ENCODE peak calls at places on chromosomes 2 and 18, in five cellular contexts. One of them, this sample, is unnamed.

GRCh38 chr2:96408631-96409542 is 73.3 kb downstream of the NCAPH start:
- DNase-seq in germinal center: no peak
- DNase-seq in activated T-helper 1 cell treated with anti-CD3 and anti-CD28 coated beads, Interleukin-12 subunit alpha, Interleukin-12 subunit beta, Interleukin-2, Interleukin-4 antibody, amounts not matched to agents 30 ng/mL and 10 ng/mL and 1 ng/mL, durations not matched to agents 14 hours and 24 hours and 36 hours: no peak
- DNase-seq in kidney glomerular epithelial cell: peak
- DNase-seq in pons: peak
- DNase-seq in this sample: no peak

GRCh38 chr2:74079522-74080341 is 68.0 kb downstream of the BOLA3 start:
- DNase-seq in activated T-helper 1 cell treated with anti-CD3 and anti-CD28 coated beads, Interleukin-12 subunit alpha, Interleukin-12 subunit beta, Interleukin-2, Interleukin-4 antibody, amounts not matched to agents 30 ng/mL and 10 ng/mL and 1 ng/mL, durations not matched to agents 14 hours and 24 hours and 36 hours: no peak
- DNase-seq in kidney glomerular epithelial cell: no peak
- DNase-seq in germinal center: peak
- DNase-seq in pons: peak
- DNase-seq in this sample: no peak

GRCh38 chr2:161041356-161041755 is 118.9 kb upstream of the TANK start:
- DNase-seq in pons: no peak
- DNase-seq in activated T-helper 1 cell treated with anti-CD3 and anti-CD28 coated beads, Interleukin-12 subunit alpha, Interleukin-12 subunit beta, Interleukin-2, Interleukin-4 antibody, amounts not matched to agents 30 ng/mL and 10 ng/mL and 1 ng/mL, durations not matched to agents 14 hours and 24 hours and 36 hours: no peak
- DNase-seq in kidney glomerular epithelial cell: no peak
- DNase-seq in germinal center: no peak
- DNase-seq in this sample: no peak

GRCh38 chr2:28293416-28293815 is 99.2 kb upstream of the FOSL2 start:
- DNase-seq in germinal center: no peak
- DNase-seq in activated T-helper 1 cell treated with anti-CD3 and anti-CD28 coated beads, Interleukin-12 subunit alpha, Interleukin-12 subunit beta, Interleukin-2, Interleukin-4 antibody, amounts not matched to agents 30 ng/mL and 10 ng/mL and 1 ng/mL, durations not matched to agents 14 hours and 24 hours and 36 hours: no peak
- DNase-seq in pons: no peak
- DNase-seq in kidney glomerular epithelial cell: no peak
- DNase-seq in this sample: no peak

GRCh38 chr18:79760881-79761280 is 36.9 kb upstream of the KCNG2 start:
- DNase-seq in activated T-helper 1 cell treated with anti-CD3 and anti-CD28 coated beads, Interleukin-12 subunit alpha, Interleukin-12 subunit beta, Interleukin-2, Interleukin-4 antibody, amounts not matched to agents 30 ng/mL and 10 ng/mL and 1 ng/mL, durations not matched to agents 14 hours and 24 hours and 36 hours: no peak
- DNase-seq in kidney glomerular epithelial cell: no peak
- DNase-seq in germinal center: no peak
- DNase-seq in pons: no peak
- DNase-seq in this sample: no peak

GRCh38 chr18:33560686-33561370 is 17.2 kb upstream of the ASXL3 start:
- DNase-seq in pons: no peak
- DNase-seq in kidney glomerular epithelial cell: no peak
- DNase-seq in activated T-helper 1 cell treated with anti-CD3 and anti-CD28 coated beads, Interleukin-12 subunit alpha, Interleukin-12 subunit beta, Interleukin-2, Interleukin-4 antibody, amounts not matched to agents 30 ng/mL and 10 ng/mL and 1 ng/mL, durations not matched to agents 14 hours and 24 hours and 36 hours: no peak
- DNase-seq in germinal center: no peak
- DNase-seq in this sample: no peak

GRCh38 chr18:61702007-61702406 is 190.8 kb downstream of the RNF152 start:
- DNase-seq in germinal center: no peak
- DNase-seq in pons: no peak
- DNase-seq in kidney glomerular epithelial cell: peak
- DNase-seq in activated T-helper 1 cell treated with anti-CD3 and anti-CD28 coated beads, Interleukin-12 subunit alpha, Interleukin-12 subunit beta, Interleukin-2, Interleukin-4 antibody, amounts not matched to agents 30 ng/mL and 10 ng/mL and 1 ng/mL, durations not matched to agents 14 hours and 24 hours and 36 hours: no peak
- DNase-seq in this sample: peak

GRCh38 chr2:234521536-234521935 is 24.7 kb upstream of the ARL4C start:
- DNase-seq in activated T-helper 1 cell treated with anti-CD3 and anti-CD28 coated beads, Interleukin-12 subunit alpha, Interleukin-12 subunit beta, Interleukin-2, Interleukin-4 antibody, amounts not matched to agents 30 ng/mL and 10 ng/mL and 1 ng/mL, durations not matched to agents 14 hours and 24 hours and 36 hours: no peak
- DNase-seq in germinal center: no peak
- DNase-seq in kidney glomerular epithelial cell: no peak
- DNase-seq in pons: no peak
- DNase-seq in this sample: no peak

GRCh38 chr18:80249217-80250093 is 2.1 kb upstream of the PARD6G start:
- DNase-seq in pons: peak
- DNase-seq in kidney glomerular epithelial cell: no peak
- DNase-seq in germinal center: no peak
- DNase-seq in activated T-helper 1 cell treated with anti-CD3 and anti-CD28 coated beads, Interleukin-12 subunit alpha, Interleukin-12 subunit beta, Interleukin-2, Interleukin-4 antibody, amounts not matched to agents 30 ng/mL and 10 ng/mL and 1 ng/mL, durations not matched to agents 14 hours and 24 hours and 36 hours: no peak
- DNase-seq in this sample: no peak

This sample was measured in BJ.